ENCODE peak calls at places on chromosomes 4 and X, in four cellular contexts. T is uterus; S is CD8-positive, alpha-beta T cell; F is right cardiac atrium. N is an unnamed sample. For H3K4me1, the result is how much of the 10 kb centered on the place peaks cover.

GRCh38 chrX:119226431-119226830 is 9.7 kb upstream of the PGRMC1 start:
- DNase-seq in S (no peak), T (no peak), F (no peak), N (no peak)

GRCh38 chrX:154411981-154412340 is 622 bp downstream of the TAFAZZIN start:
- DNase-seq in F (peak), S (peak), T (peak), N (peak)

GRCh38 chr4:184831153-184831552 is 5.4 kb upstream of the ACSL1 start:
- DNase-seq in F (no peak), T (no peak), S (no peak), N (no peak)

GRCh38 chr4:166675411-166675810 is 558.9 kb downstream of the SPOCK3 start:
- DNase-seq in F (no peak), S (no peak), T (no peak), N (no peak)

GRCh38 chr4:156584100-156584499 is 387.5 kb downstream of the PDGFC start:
- DNase-seq in S (no peak), F (no peak), T (no peak), N (no peak)

GRCh38 chrX:151902813-151903591 is 9.7 kb upstream of the MAGEA4 start:
- DNase-seq in S (no peak), F (no peak), T (peak), N (peak)

GRCh38 chr4:147085796-147086195 is 140.1 kb upstream of the TTC29 start:
- DNase-seq in F (no peak), T (no peak), S (no peak), N (no peak)

GRCh38 chr4:16677545-16677944 is 220.9 kb downstream of the LDB2 start:
- DNase-seq in S (no peak), T (no peak), F (no peak), N (no peak)

GRCh38 chr4:67436742-67437141 is 108.6 kb downstream of the CENPC start:
- DNase-seq in F (no peak), S (no peak), T (no peak), N (no peak)

GRCh38 chrX:112694062-112694461 is 14.3 kb upstream of the LHFPL1 start:
- DNase-seq in T (no peak), S (no peak), F (no peak), N (no peak)

GRCh38 chrX:112687189-112687691 is 7.5 kb upstream of the LHFPL1 start:
- DNase-seq in S (no peak), T (no peak), F (no peak), N (no peak)

GRCh38 chrX:112691361-112691760 is 11.6 kb upstream of the LHFPL1 start:
- DNase-seq in T (no peak), S (no peak), F (no peak), N (no peak)

GRCh38 chrX:112688242-112688641 is 8.5 kb upstream of the LHFPL1 start:
- DNase-seq in S (no peak), F (no peak), T (no peak), N (no peak)
- H3K4me1 ChIP-seq in S (under half), F (under half), T (under half), N (under half)

GRCh38 chr4:151428346-151428745 is 19.4 kb downstream of the FHIP1A start:
- DNase-seq in S (no peak), F (no peak), T (no peak), N (no peak)

GRCh38 chr4:151429957-151430548 is 21.1 kb downstream of the FHIP1A start:
- DNase-seq in F (no peak), T (no peak), S (no peak), N (no peak)

GRCh38 chr4:151430737-151431457 is 21.9 kb downstream of the FHIP1A start:
- DNase-seq in F (no peak), T (no peak), S (no peak), N (no peak)

GRCh38 chr4:151426513-151426912 is 17.5 kb downstream of the FHIP1A start:
- DNase-seq in T (no peak), F (no peak), S (no peak), N (no peak)

DNA sequence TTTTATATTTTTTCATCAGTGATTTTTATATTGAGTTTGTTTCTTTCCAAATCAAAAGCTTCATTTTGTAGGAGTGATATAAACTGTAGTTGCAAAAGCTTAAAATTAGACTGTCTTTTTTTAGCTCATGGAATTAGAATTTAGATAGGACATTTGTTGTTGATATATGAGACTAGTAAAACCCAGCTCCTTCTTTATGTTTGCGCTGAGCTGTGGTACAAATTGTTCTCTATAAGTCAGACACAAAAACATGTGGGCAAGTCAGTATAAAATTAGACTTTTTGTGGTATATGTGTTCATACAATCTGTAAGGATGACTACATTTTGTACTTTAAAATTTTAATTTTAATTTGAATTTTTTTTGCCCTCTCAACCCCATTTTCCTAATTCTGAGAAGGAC is 18.3 kb downstream of the FHIP1A start:
- DNase-seq in T (no peak), S (no peak), F (no peak), N (no peak)
- H3K4me1 ChIP-seq in T (under half), S (under half), F (under half), N (half or more)

GRCh38 chr4:10028910-10029309 is 7.6 kb upstream of the SLC2A9 start:
- DNase-seq in S (no peak), F (no peak), T (no peak), N (peak)
- H3K4me1 ChIP-seq in S (under half), F (under half), T (under half), N (half or more)

GRCh38 chrX:132407704-132408103 is 81.1 kb downstream of the MBNL3 start:
- DNase-seq in S (no peak), F (no peak), T (no peak), N (no peak)

GRCh38 chrX:132401935-132402334 is 86.9 kb downstream of the MBNL3 start:
- DNase-seq in F (no peak), T (no peak), S (no peak), N (no peak)

GRCh38 chrX:132409780-132410556 is 78.9 kb downstream of the MBNL3 start:
- DNase-seq in S (no peak), F (no peak), T (no peak), N (no peak)

GRCh38 chrX:132404266-132404665 is 84.6 kb downstream of the MBNL3 start:
- DNase-seq in S (no peak), F (no peak), T (no peak), N (no peak)

GRCh38 chrX:132406106-132406505 is 82.7 kb downstream of the MBNL3 start:
- DNase-seq in F (no peak), T (no peak), S (no peak), N (no peak)
- H3K4me1 ChIP-seq in F (under half), T (under half), S (under half), N (under half)

DNA sequence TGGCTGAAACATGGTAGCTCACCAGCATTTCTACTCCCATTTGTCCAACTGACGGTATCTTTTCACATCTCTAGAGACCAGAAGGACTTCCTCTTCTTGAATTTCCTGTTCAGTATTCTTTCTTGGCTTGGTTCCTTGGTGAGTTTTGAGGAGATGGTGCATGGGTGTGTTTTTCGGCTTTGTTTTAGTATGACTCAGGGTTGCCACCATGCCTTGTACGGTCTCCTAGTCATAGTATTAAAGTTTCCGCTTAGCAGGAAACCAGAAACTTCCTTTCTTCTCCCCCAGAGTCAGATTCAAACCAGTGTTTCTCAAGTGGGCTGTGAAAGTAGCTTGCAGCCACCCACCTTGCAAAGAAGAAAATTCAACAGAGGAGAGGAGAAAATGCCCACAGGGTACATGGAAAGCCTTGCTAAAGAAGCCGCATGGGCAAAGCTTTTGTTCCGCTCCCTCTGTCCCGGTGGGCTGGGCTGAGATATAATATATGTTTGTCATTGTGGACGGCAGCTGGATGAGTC is 5.7 kb downstream of the CD99 start:
- DNase-seq in F (no peak), S (peak), T (no peak), N (no peak)
- H3K4me1 ChIP-seq in F (under half), S (half or more), T (under half), N (half or more)

GRCh38 chr4:68615699-68616422 is 39.7 kb upstream of the UGT2B17 start:
- DNase-seq in T (no peak), F (no peak), S (no peak), N (no peak)

GRCh38 chr4:68613752-68614151 is 37.6 kb upstream of the UGT2B17 start:
- DNase-seq in T (no peak), S (no peak), F (no peak), N (no peak)

GRCh38 chr4:68617003-68617698 is 41.0 kb upstream of the UGT2B17 start:
- DNase-seq in T (no peak), S (no peak), F (no peak), N (no peak)
- H3K4me1 ChIP-seq in T (under half), S (under half), F (under half), N (under half)